ENCODE peak calls at places on chromosome X, in six cellular contexts. B, M, R, E, I and L are unnamed samples.

GRCh38 chrX:111779582-111779981 is 96.4 kb upstream of the TRPC5OS start:
- DNase-seq in B (no peak), M (no peak), E (no peak), R (no peak), I (no peak), L (no peak)

GRCh38 chrX:20139966-20140365 is 1.7 kb downstream of the EIF1AX start:
- DNase-seq in E (no peak), I (no peak), R (no peak), M (no peak), B (no peak), L (no peak)

GRCh38 chrX:53713987-53714579 is 27.6 kb upstream of the HUWE1 start:
- DNase-seq in E (no peak), M (no peak), I (no peak), B (no peak), R (no peak), L (no peak)

GRCh38 chrX:40550069-40550468 is 30.7 kb upstream of the ATP6AP2 start:
- DNase-seq in M (no peak), B (no peak), I (no peak), E (no peak), R (no peak), L (no peak)

GRCh38 chrX:42085836-42086235 is 162.5 kb upstream of the CASK start:
- DNase-seq in E (no peak), M (no peak), B (no peak), R (no peak), I (peak), L (no peak)

GRCh38 chrX:49079489-49080428 is at the start of gene WDR45:
- DNase-seq in M (peak), B (peak), E (peak), I (no peak), R (no peak), L (no peak)

GRCh38 chrX:104165894-104166734 is at the start of gene FAM199X:
- DNase-seq in M (peak), I (peak), R (peak), B (peak), E (peak), L (no peak)

GRCh38 chrX:101595739-101596419 is 21.9 kb downstream of the ARMCX6 start:
- DNase-seq in R (peak), E (no peak), B (no peak), I (peak), M (no peak), L (no peak)

GRCh38 chrX:20362268-20363002 is 95.7 kb upstream of the RPS6KA3 start:
- DNase-seq in B (no peak), I (no peak), M (no peak), R (no peak), E (no peak), L (no peak)

GRCh38 chrX:132375941-132376340 is 112.9 kb downstream of the MBNL3 start:
- DNase-seq in M (no peak), E (no peak), R (no peak), B (no peak), I (no peak), L (no peak)

GRCh38 chrX:74383611-74384010 is 37.7 kb upstream of the SLC16A2 start:
- DNase-seq in R (no peak), B (no peak), I (peak), M (no peak), E (peak), L (no peak)

GRCh38 chrX:137568741-137569469 is 3.0 kb downstream of the ZIC3 start:
- DNase-seq in E (no peak), I (no peak), M (no peak), B (no peak), R (no peak), L (no peak)

GRCh38 chrX:101823236-101823635 is 108.6 kb downstream of the ZMAT1 start:
- DNase-seq in M (no peak), E (no peak), B (no peak), R (no peak), I (no peak), L (peak)

GRCh38 chrX:29318051-29318450 is 730.8 kb downstream of the IL1RAPL1 start:
- DNase-seq in E (no peak), M (no peak), B (no peak), I (no peak), R (no peak), L (no peak)

GRCh38 chrX:16462912-16463311 is 187.0 kb upstream of the S100G start:
- DNase-seq in I (no peak), R (no peak), E (no peak), M (no peak), B (no peak), L (no peak)

GRCh38 chrX:70208479-70208878 is 26.0 kb upstream of the AWAT1 start:
- DNase-seq in I (no peak), R (no peak), M (no peak), E (no peak), B (no peak), L (no peak)

GRCh38 chrX:96846841-96847240 is 36.9 kb upstream of the RPA4 start:
- DNase-seq in B (no peak), R (no peak), I (no peak), E (no peak), M (no peak), L (no peak)

GRCh38 chrX:64377753-64378152 is 17.5 kb downstream of the MTMR8 start:
- DNase-seq in E (no peak), I (no peak), R (no peak), M (no peak), B (no peak), L (no peak)

GRCh38 chrX:134622056-134622812 is 36.0 kb downstream of the PLAC1 start:
- DNase-seq in I (peak), E (no peak), B (no peak), M (no peak), R (peak), L (no peak)

GRCh38 chrX:44913656-44914531 is 40.9 kb downstream of the KDM6A start:
- DNase-seq in E (no peak), M (no peak), R (no peak), I (no peak), B (no peak), L (no peak)

GRCh38 chrX:40646489-40647306 is 663 bp downstream of the CXorf38 start:
- DNase-seq in B (peak), M (peak), R (no peak), I (no peak), E (peak), L (no peak)

GRCh38 chrX:53716328-53717088 is 30.0 kb upstream of the HUWE1 start:
- DNase-seq in R (no peak), E (peak), B (no peak), I (no peak), M (no peak), L (no peak)

GRCh38 chrX:119474615-119475388 is 6.6 kb downstream of the SLC25A5 start:
- DNase-seq in I (no peak), M (no peak), B (no peak), E (no peak), R (no peak), L (no peak)

GRCh38 chrX:29841750-29842149 is 373.6 kb upstream of the MAGEB2 start:
- DNase-seq in R (no peak), I (no peak), E (no peak), B (no peak), M (no peak), L (no peak)

GRCh38 chrX:72308566-72309296 is 3.0 kb upstream of the CITED1 start:
- DNase-seq in M (peak), B (no peak), E (peak), I (peak), R (peak), L (peak)

GRCh38 chrX:72308209-72308565 is 2.5 kb upstream of the CITED1 start:
- DNase-seq in M (no peak), B (no peak), E (no peak), R (no peak), I (no peak), L (no peak)

GRCh38 chrX:72306851-72307645 is 1.3 kb upstream of the CITED1 start:
- DNase-seq in B (no peak), M (peak), R (no peak), I (peak), E (peak), L (peak)

GRCh38 chrX:72307646-72308051 is 1.9 kb upstream of the CITED1 start:
- DNase-seq in R (no peak), M (no peak), E (no peak), I (no peak), B (no peak), L (no peak)

DNA sequence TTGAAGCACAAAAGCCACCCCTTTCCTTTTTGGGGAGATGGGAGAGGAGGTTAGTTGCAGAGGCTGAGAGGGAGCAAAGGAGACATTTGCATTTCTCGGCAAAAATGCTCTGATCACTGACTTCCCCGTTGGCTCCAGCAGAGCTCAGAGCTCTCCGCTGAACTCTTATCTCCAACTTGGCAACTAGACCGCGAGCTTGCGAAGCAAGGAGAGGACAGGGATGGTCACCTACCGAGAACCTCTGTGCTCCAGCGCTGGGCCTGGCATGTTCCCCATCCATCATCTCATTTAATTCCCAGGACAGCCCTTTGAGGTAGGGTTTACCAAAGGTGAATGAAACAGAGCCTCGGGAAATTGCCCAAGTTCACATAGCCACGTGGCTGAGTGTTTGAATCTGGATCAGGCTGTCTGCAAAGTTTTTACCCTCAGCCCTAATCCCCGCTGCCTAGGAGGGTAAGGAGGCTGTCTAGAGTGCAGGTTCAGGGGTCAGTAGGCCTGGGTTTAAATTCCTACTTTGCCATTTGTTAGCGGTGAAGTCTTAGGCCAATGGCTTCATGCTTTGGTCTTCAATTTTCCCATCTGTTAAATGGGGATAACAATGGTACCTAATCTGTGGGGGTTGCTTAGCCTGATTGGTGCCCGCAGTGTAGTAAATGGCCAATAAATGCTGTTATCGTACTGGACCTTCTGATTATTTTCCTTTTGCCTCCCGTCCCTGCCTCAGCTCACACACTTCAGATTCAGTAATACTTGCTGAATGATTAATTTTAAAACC is 3.8 kb upstream of the CITED1 start:
- DNase-seq in R (no peak), E (no peak), I (no peak), M (no peak), B (no peak), L (no peak)
- H3K4me3 ChIP-seq in R (peak), E (peak), I (peak), M (peak), B (peak), L (peak)

GRCh38 chrX:31658360-31658759 is 586.5 kb upstream of the FTHL17 start:
- DNase-seq in I (no peak), E (no peak), R (peak), M (no peak), B (no peak), L (no peak)
- TF ChIP-seq CTCF in I (peak), E (peak), R (peak), M (peak), B (peak), L (no peak)

GRCh38 chrX:107787827-107788226 is 10.3 kb downstream of the NCBP2L start:
- DNase-seq in I (no peak), E (no peak), B (no peak), R (no peak), M (no peak), L (no peak)
- TF ChIP-seq POLR2AphosphoS5 in I (no peak), E (no peak), B (no peak), R (no peak), M (no peak), L (no peak)

GRCh38 chrX:76148011-76148665 is 24.7 kb upstream of the PBDC1 start:
- DNase-seq in I (no peak), B (no peak), R (no peak), E (peak), M (no peak), L (no peak)
- H3K4me3 ChIP-seq in I (no peak), B (peak), R (peak), E (no peak), M (peak), L (peak)

DNA sequence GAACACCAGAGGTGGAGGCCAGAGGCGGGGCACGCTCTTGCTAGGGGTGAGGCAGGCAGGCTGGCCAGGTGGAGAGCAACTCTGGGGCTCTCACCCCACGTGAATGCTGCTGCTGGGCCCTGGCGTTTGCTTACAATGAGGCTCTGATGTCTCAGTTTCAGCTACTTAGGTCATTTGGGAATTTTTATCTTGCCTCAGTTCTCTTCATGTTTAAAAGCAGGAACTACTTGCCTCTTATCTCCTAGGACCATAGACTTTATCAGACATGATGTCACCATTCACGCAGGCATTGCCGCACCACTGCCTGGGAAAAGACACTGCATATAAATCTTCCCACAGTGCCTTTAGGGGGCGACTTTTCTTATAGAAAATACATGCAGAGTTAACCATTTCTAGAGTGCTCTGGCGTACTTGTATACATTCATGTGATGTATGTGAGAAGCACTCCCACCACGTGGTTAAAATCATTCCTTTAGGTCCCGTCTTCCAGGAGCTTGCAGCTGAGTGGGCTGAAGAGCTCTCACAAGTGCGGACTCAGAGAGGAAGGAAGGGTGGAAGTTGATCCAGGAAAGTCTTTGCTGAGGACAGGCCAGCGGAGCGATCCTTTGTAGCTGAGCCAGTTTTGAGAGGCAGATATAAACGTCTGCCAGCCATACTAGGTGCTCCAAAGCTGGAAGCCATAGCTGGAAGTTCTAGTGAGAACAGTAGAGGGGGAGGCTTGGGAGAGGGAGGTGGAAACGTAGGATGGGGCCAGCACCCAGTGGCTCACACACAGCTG is 84.3 kb upstream of the CLDN34 start:
- DNase-seq in I (no peak), R (no peak), B (no peak), M (no peak), E (no peak), L (no peak)
- TF ChIP-seq CTCF in I (no peak), R (peak), B (no peak), M (no peak), E (no peak), L (no peak)

GRCh38 chrX:110317820-110318663 is at the start of gene AMMECR1:
- DNase-seq in I (peak), M (peak), R (no peak), E (peak), B (peak), L (no peak)
- TF ChIP-seq POLR2AphosphoS5 in I (peak), M (peak), R (peak), E (peak), B (no peak), L (no peak)

GRCh38 chrX:650801-651200 is 20.2 kb downstream of the SHOX start:
- DNase-seq in M (peak), B (no peak), E (no peak), R (no peak), I (no peak), L (no peak)

GRCh38 chrX:646796-647195 is 16.2 kb downstream of the SHOX start:
- DNase-seq in M (no peak), I (no peak), E (no peak), B (no peak), R (no peak), L (no peak)

GRCh38 chrX:651922-652775 is 21.6 kb downstream of the SHOX start:
- DNase-seq in I (no peak), M (peak), E (no peak), R (no peak), B (no peak), L (no peak)

GRCh38 chrX:650274-650673 is 19.7 kb downstream of the SHOX start:
- DNase-seq in M (peak), E (no peak), B (no peak), R (no peak), I (no peak), L (no peak)

DNA sequence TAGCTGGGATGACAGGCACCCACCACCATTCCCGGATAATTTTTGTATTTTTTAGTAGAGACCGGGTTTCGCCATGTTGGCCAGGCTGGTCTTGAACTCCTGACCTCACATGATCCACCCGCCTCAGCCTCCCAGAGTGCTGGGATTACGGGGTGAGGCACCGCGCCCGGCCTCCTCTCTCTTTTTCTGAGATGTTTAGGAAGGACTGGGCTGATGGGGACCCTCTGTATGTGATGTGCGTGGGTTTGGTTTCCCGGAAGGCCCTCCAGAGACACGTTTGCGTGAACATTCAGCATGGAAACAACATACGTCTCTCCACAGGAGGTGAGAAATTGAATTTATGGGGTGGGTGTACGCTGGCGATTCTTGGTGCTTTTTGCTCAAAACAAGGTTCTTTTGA is 18.6 kb downstream of the SHOX start:
- DNase-seq in M (peak), B (no peak), E (no peak), R (no peak), I (no peak), L (no peak)
- H3K4me3 ChIP-seq in M (no peak), B (no peak), E (no peak), R (no peak), I (no peak), L (no peak)